ENCODE peak calls at places on chromosome 11, in six cellular contexts. O is colonic mucosa, Q is H9, A is cardiac muscle cell, X is endothelial cell of umbilical vein, J is Peyer's patch. F is an unnamed sample.

GRCh38 chr11:96238563-96239166 is 104.3 kb downstream of the MAML2 start:
- DNase-seq in Q (no peak), J (no peak), X (no peak), O (no peak), A (no peak), F (no peak)

GRCh38 chr11:3837793-3838192 is 3.0 kb downstream of the RHOG start:
- DNase-seq in O (peak; percentile 49), X (no peak), Q (no peak), J (peak; percentile 50), A (peak; percentile 53), F (no peak)

GRCh38 chr11:130636672-130637463 is 188.4 kb downstream of the ADAMTS15 start:
- DNase-seq in X (peak; percentile 27), O (no peak), J (no peak), A (peak; percentile 50), Q (no peak), F (no peak)

GRCh38 chr11:30431127-30431814 is 108.4 kb downstream of the ARL14EP start:
- DNase-seq in O (no peak), X (no peak), A (no peak), Q (no peak), J (no peak), F (no peak)

GRCh38 chr11:721913-722811 is 16.1 kb downstream of the EPS8L2 start:
- DNase-seq in Q (peak; percentile 36), O (peak; percentile 49), J (peak; percentile 85), X (no peak), A (no peak), F (no peak)

GRCh38 chr11:132361011-132361550 is 990.7 kb downstream of the NTM start:
- DNase-seq in O (no peak), A (no peak), X (no peak), Q (no peak), J (no peak), F (no peak)

GRCh38 chr11:122368796-122369195 is 252.8 kb upstream of the BLID start:
- DNase-seq in A (no peak), O (no peak), J (no peak), X (no peak), Q (no peak), F (no peak)

GRCh38 chr11:133951484-133952198 is 5.1 kb downstream of the IGSF9B start:
- DNase-seq in O (no peak), J (no peak), A (peak; percentile 40), Q (peak; percentile 81), X (no peak), F (no peak)

GRCh38 chr11:34564406-34564805 is 50.8 kb upstream of the ELF5 start:
- DNase-seq in Q (peak; percentile 47), A (no peak), O (no peak), J (no peak), X (no peak), F (no peak)

GRCh38 chr11:117199916-117200812 is 994 bp downstream of the TAGLN start:
- DNase-seq in Q (no peak), X (no peak), J (no peak), O (no peak), A (peak; percentile 56), F (no peak)

GRCh38 chr11:49995559-49995958 is 13.2 kb upstream of the OR4C12 start:
- DNase-seq in A (peak; percentile 49), J (no peak), Q (peak; percentile 25), X (peak; percentile 6), O (peak; percentile 38), F (no peak)

GRCh38 chr11:2947744-2948143 is 18.5 kb upstream of the PHLDA2 start:
- DNase-seq in Q (no peak), O (no peak), X (no peak), J (no peak), A (no peak), F (no peak)

GRCh38 chr11:68340003-68340767 is 27.8 kb downstream of the LRP5 start:
- DNase-seq in A (no peak), Q (no peak), J (no peak), X (no peak), O (no peak), F (no peak)

GRCh38 chr11:15106201-15106965 is 8.3 kb upstream of the INSC start:
- DNase-seq in Q (no peak), X (no peak), A (peak; percentile 43), O (no peak), J (no peak), F (peak; percentile 48)

GRCh38 chr11:111419641-111420327 is 40.7 kb upstream of the POU2AF1 start:
- DNase-seq in A (no peak), O (no peak), X (no peak), Q (no peak), J (no peak), F (no peak)

GRCh38 chr11:122697636-122698167 is 42.2 kb downstream of the UBASH3B start:
- DNase-seq in J (peak; percentile 74), O (no peak), X (no peak), A (peak; percentile 70), Q (no peak), F (no peak)

GRCh38 chr11:122202951-122203456 is 87.0 kb upstream of the BLID start:
- DNase-seq in X (no peak), A (peak; percentile 83), J (no peak), O (peak; percentile 51), Q (peak; percentile 81), F (peak; percentile 93)

GRCh38 chr11:14075118-14075601 is 112.6 kb downstream of the SPON1 start:
- DNase-seq in J (peak; percentile 33), O (no peak), X (no peak), Q (no peak), A (no peak), F (no peak)

GRCh38 chr11:65489706-65490310 is 9.0 kb upstream of the MALAT1 start:
- DNase-seq in J (no peak), A (peak; percentile 56), Q (peak; percentile 53), X (peak; percentile 43), O (no peak), F (no peak)

GRCh38 chr11:10413268-10413667 is 41.8 kb upstream of the AMPD3 start:
- DNase-seq in O (peak; percentile 38), X (peak; percentile 20), A (peak; percentile 26), J (peak; percentile 58), Q (no peak), F (no peak)

GRCh38 chr11:75635009-75635909 is 33.6 kb downstream of the MAP6 start:
- DNase-seq in X (no peak), Q (no peak), A (peak; percentile 75), O (peak; percentile 22), J (no peak), F (no peak)

GRCh38 chr11:3148990-3149851 is 15.9 kb downstream of the OSBPL5 start:
- DNase-seq in J (no peak), A (no peak), O (no peak), Q (no peak), X (no peak), F (no peak)

GRCh38 chr11:2521081-2521480 is 76.3 kb downstream of the KCNQ1 start:
- DNase-seq in O (peak; percentile 14), X (no peak), J (no peak), A (no peak), Q (peak; percentile 14), F (peak; percentile 56)

GRCh38 chr11:111355101-111355500 is 24.0 kb downstream of the POU2AF1 start:
- DNase-seq in X (no peak), A (no peak), O (no peak), J (no peak), Q (no peak), F (no peak)

GRCh38 chr11:119192111-119192510 is 6.8 kb downstream of the NHERF4 start:
- DNase-seq in Q (no peak), O (no peak), A (peak; percentile 33), X (no peak), J (no peak), F (no peak)

GRCh38 chr11:19071255-19071654 is 10.7 kb upstream of the MRGPRX2 start:
- DNase-seq in A (peak; percentile 94), O (peak; percentile 82), X (peak; percentile 84), J (peak; percentile 37), Q (peak; percentile 80), F (no peak)

GRCh38 chr11:132858203-132858602 is 674.1 kb downstream of the OPCML start:
- DNase-seq in X (no peak), Q (peak; percentile 85), A (peak; percentile 62), O (no peak), J (no peak), F (no peak)

GRCh38 chr11:44011797-44012196 is 36.0 kb upstream of the ACCSL start:
- DNase-seq in Q (no peak), O (peak; percentile 7), A (no peak), J (no peak), X (no peak), F (no peak)

GRCh38 chr11:17036666-17037658 is 22.7 kb upstream of the PLEKHA7 start:
- DNase-seq in J (no peak), X (no peak), O (peak; percentile 40), A (no peak), Q (peak; percentile 72), F (no peak)
- TF ChIP-seq CTCF in J (peak; percentile 33), X (no peak), O (no peak), A (peak; percentile 8), Q (peak; percentile 67), F (no peak)

GRCh38 chr11:84390441-84391078 is 1104.4 kb upstream of the CCDC90B start:
- DNase-seq in Q (peak; percentile 66), A (no peak), O (no peak), X (no peak), J (no peak), F (no peak)
- TF ChIP-seq CTCF in Q (peak; percentile 71), A (no peak), O (no peak), X (no peak), J (no peak), F (no peak)

GRCh38 chr11:5504403-5504891 is 5.3 kb downstream of the UBQLN3 start:
- DNase-seq in J (no peak), A (no peak), Q (no peak), O (no peak), X (no peak), F (no peak)

GRCh38 chr11:5499671-5500070 is 10.1 kb downstream of the UBQLN3 start:
- DNase-seq in J (no peak), A (no peak), O (no peak), Q (no peak), X (no peak), F (no peak)

GRCh38 chr11:5505363-5506048 is 4.3 kb downstream of the UBQLN3 start:
- DNase-seq in J (no peak), O (no peak), X (no peak), Q (no peak), A (no peak), F (no peak)

GRCh38 chr11:5500391-5500790 is 9.4 kb downstream of the UBQLN3 start:
- DNase-seq in O (no peak), A (no peak), Q (no peak), X (no peak), J (no peak), F (no peak)
- TF ChIP-seq CTCF in O (no peak), A (no peak), Q (no peak), X (no peak), J (no peak), F (no peak)

GRCh38 chr11:126308271-126308671 is 4.4 kb downstream of the DCPS start:
- DNase-seq in Q (no peak), A (no peak), J (no peak), X (no peak), O (no peak), F (no peak)

GRCh38 chr11:126305699-126306098 is 1.8 kb downstream of the DCPS start:
- DNase-seq in O (no peak), A (no peak), J (no peak), X (no peak), Q (no peak), F (no peak)

GRCh38 chr11:126304457-126305072 is 705 bp downstream of the DCPS start:
- DNase-seq in Q (no peak), A (no peak), X (no peak), J (no peak), O (no peak), F (no peak)

GRCh38 chr11:126310229-126310991 is 6.5 kb downstream of the DCPS start:
- DNase-seq in J (peak; percentile 52), A (peak; percentile 85), O (peak; percentile 81), X (peak; percentile 78), Q (peak; percentile 80), F (peak; percentile 91)

GRCh38 chr11:126307706-126308105 is 3.8 kb downstream of the DCPS start:
- DNase-seq in Q (peak; percentile 52), A (peak; percentile 76), O (no peak), X (peak; percentile 49), J (no peak), F (no peak)
- TF ChIP-seq CTCF in Q (peak; percentile 67), A (peak; percentile 64), O (no peak), X (peak; percentile 35), J (no peak), F (peak; percentile 73)

F was measured in osteocyte.